ENCODE peak calls at places on chromosomes 7 and 10, in four cellular contexts. One of them, this sample, is unnamed.

GRCh38 chr7:2698581-2699288 is 10.7 kb downstream of the AMZ1 start:
- DNase-seq in adipocyte: no peak
- DNase-seq in NCI-H1436: no peak
- DNase-seq in epithelial cell of prostate: no peak
- DNase-seq in this sample: no peak

GRCh38 chr7:2892571-2892970 is 48.5 kb upstream of the GNA12 start:
- DNase-seq in adipocyte: no peak
- DNase-seq in NCI-H1436: no peak
- DNase-seq in epithelial cell of prostate: no peak
- DNase-seq in this sample: no peak

GRCh38 chr7:5420841-5421625 is 2.6 kb downstream of the TNRC18 start:
- DNase-seq in adipocyte: no peak
- DNase-seq in NCI-H1436: no peak
- DNase-seq in epithelial cell of prostate: no peak
- DNase-seq in this sample: no peak

GRCh38 chr10:91901784-91902677 is 7.3 kb downstream of the FGFBP3 start:
- DNase-seq in adipocyte: peak; percentile 89
- DNase-seq in NCI-H1436: no peak
- DNase-seq in epithelial cell of prostate: peak; percentile 75
- DNase-seq in this sample: no peak

GRCh38 chr10:1043532-1043995 is 5.4 kb downstream of the IDI1 start:
- DNase-seq in adipocyte: no peak
- DNase-seq in NCI-H1436: no peak
- DNase-seq in epithelial cell of prostate: no peak
- DNase-seq in this sample: no peak

GRCh38 chr7:2666588-2667250 is 21.3 kb upstream of the AMZ1 start:
- DNase-seq in adipocyte: no peak
- DNase-seq in NCI-H1436: no peak
- DNase-seq in epithelial cell of prostate: no peak
- DNase-seq in this sample: no peak

GRCh38 chr10:20898851-20899250 is 1.7 kb upstream of the NEBL start:
- DNase-seq in adipocyte: no peak
- DNase-seq in NCI-H1436: no peak
- DNase-seq in epithelial cell of prostate: no peak
- DNase-seq in this sample: no peak

GRCh38 chr10:100653957-100654834 is 91.2 kb upstream of the PAX2 start:
- DNase-seq in adipocyte: peak; percentile 39
- DNase-seq in NCI-H1436: no peak
- DNase-seq in epithelial cell of prostate: no peak
- DNase-seq in this sample: no peak

GRCh38 chr10:74651565-74651964 is 174.8 kb upstream of the KAT6B start:
- DNase-seq in adipocyte: no peak
- DNase-seq in NCI-H1436: no peak
- DNase-seq in epithelial cell of prostate: no peak
- DNase-seq in this sample: no peak

GRCh38 chr10:43375401-43376020 is 4.1 kb downstream of the FXYD4 start:
- DNase-seq in adipocyte: no peak
- DNase-seq in NCI-H1436: no peak
- DNase-seq in epithelial cell of prostate: no peak
- DNase-seq in this sample: no peak

GRCh38 chr10:130901311-130902165 is 410.0 kb downstream of the TCERG1L start:
- DNase-seq in adipocyte: no peak
- DNase-seq in NCI-H1436: no peak
- DNase-seq in epithelial cell of prostate: no peak
- DNase-seq in this sample: no peak

GRCh38 chr7:157601530-157601929 is 264.7 kb downstream of the DNAJB6 start:
- DNase-seq in adipocyte: no peak
- DNase-seq in NCI-H1436: no peak
- DNase-seq in epithelial cell of prostate: no peak
- DNase-seq in this sample: no peak

GRCh38 chr10:97210576-97210975 is 24.8 kb upstream of the SLIT1 start:
- DNase-seq in adipocyte: peak; percentile 85
- DNase-seq in NCI-H1436: peak; percentile 57
- DNase-seq in epithelial cell of prostate: no peak
- DNase-seq in this sample: peak; percentile 70

GRCh38 chr10:90787906-90788491 is 69.8 kb downstream of the HTR7 start:
- DNase-seq in adipocyte: peak; percentile 74
- DNase-seq in NCI-H1436: peak; percentile 22
- DNase-seq in epithelial cell of prostate: no peak
- DNase-seq in this sample: peak; percentile 60

GRCh38 chr7:66247387-66248078 is 42.4 kb downstream of the TPST1 start:
- DNase-seq in adipocyte: no peak
- DNase-seq in NCI-H1436: no peak
- DNase-seq in epithelial cell of prostate: peak; percentile 70
- DNase-seq in this sample: no peak

This sample was measured in T47D.